ENCODE peak calls at places on chromosomes 4 and X, in six cellular contexts. S is GM12864, U is pancreas, N is AG04450, G is astrocyte of the cerebellum, Y is sigmoid colon. M is an unnamed sample.
A peak's percentile ranks its signal among the peaks of the same experiment; 100 is the strongest.

GRCh38 chr4:22508376-22508775 is 7.5 kb downstream of the ADGRA3 start:
- DNase-seq in N (no peak), Y (no peak), G (no peak), U (no peak), S (no peak), M (no peak)

GRCh38 chrX:29487214-29487613 is 728.1 kb upstream of the MAGEB2 start:
- DNase-seq in S (no peak), Y (no peak), N (no peak), U (no peak), G (no peak), M (no peak)

GRCh38 chrX:131907488-131908314 is 115.4 kb upstream of the STK26 start:
- DNase-seq in S (no peak), N (no peak), Y (no peak), G (no peak), U (no peak), M (no peak)

GRCh38 chr4:84530449-84530848 is 31.4 kb upstream of the NKX6-1 start:
- DNase-seq in S (no peak), N (no peak), G (no peak), Y (no peak), U (no peak), M (no peak)

GRCh38 chr4:8152090-8152864 is 6.3 kb downstream of the ABLIM2 start:
- DNase-seq in S (no peak), G (no peak), Y (no peak), N (no peak), U (no peak), M (no peak)

GRCh38 chr4:19850909-19851308 is 400.8 kb upstream of the SLIT2 start:
- DNase-seq in Y (no peak), G (peak; percentile 86), U (no peak), N (peak; percentile 52), S (no peak), M (no peak)

GRCh38 chr4:128130621-128131020 is 69.5 kb downstream of the LARP1B start:
- DNase-seq in S (no peak), G (peak; percentile 53), U (no peak), Y (no peak), N (no peak), M (no peak)

GRCh38 chrX:130120321-130120731 is 10.0 kb upstream of the ELF4 start:
- DNase-seq in S (no peak), U (no peak), G (no peak), N (no peak), Y (no peak), M (no peak)

GRCh38 chrX:84160736-84161135 is 27.3 kb downstream of the RPS6KA6 start:
- DNase-seq in N (no peak), Y (no peak), G (no peak), U (no peak), S (no peak), M (no peak)

GRCh38 chrX:86604620-86605019 is 456.4 kb downstream of the DACH2 start:
- DNase-seq in Y (no peak), U (no peak), S (no peak), G (no peak), N (no peak), M (no peak)

GRCh38 chr4:145909773-145910172 is 28.9 kb downstream of the ZNF827 start:
- DNase-seq in N (no peak), Y (no peak), U (peak; percentile 10), G (no peak), S (no peak), M (peak; percentile 46)

GRCh38 chr4:139595989-139596679 is 40.1 kb upstream of the SETD7 start:
- DNase-seq in Y (peak; percentile 71), G (no peak), N (no peak), S (no peak), U (no peak), M (no peak)

GRCh38 chr4:141246243-141246642 is 25.5 kb downstream of the ZNF330 start:
- DNase-seq in U (no peak), G (peak; percentile 43), Y (no peak), S (no peak), N (peak; percentile 34), M (no peak)

GRCh38 chr4:5711479-5712184 is 631 bp downstream of the EVC start:
- DNase-seq in U (no peak), G (no peak), N (no peak), S (no peak), Y (peak; percentile 77), M (no peak)

GRCh38 chrX:150680974-150681373 is 12.2 kb upstream of the MTMR1 start:
- DNase-seq in G (peak; percentile 9), Y (no peak), S (no peak), N (no peak), U (peak; percentile 15), M (no peak)

GRCh38 chrX:17035111-17035510 is 88.7 kb downstream of the REPS2 start:
- DNase-seq in G (no peak), U (no peak), N (no peak), S (no peak), Y (no peak), M (no peak)

GRCh38 chr4:38935391-38936073 is 67.9 kb downstream of the FAM114A1 start:
- DNase-seq in S (no peak), N (no peak), G (no peak), U (no peak), Y (no peak), M (no peak)

GRCh38 chr4:4619821-4620220 is 78.0 kb upstream of the STX18 start:
- DNase-seq in G (no peak), Y (no peak), U (no peak), S (no peak), N (no peak), M (no peak)

GRCh38 chrX:100819837-100820666 is at the start of gene CSTF2:
- DNase-seq in N (peak; percentile 49), G (peak; percentile 47), S (peak; percentile 65), U (peak; percentile 69), Y (peak; percentile 88), M (peak; percentile 64)

DNA sequence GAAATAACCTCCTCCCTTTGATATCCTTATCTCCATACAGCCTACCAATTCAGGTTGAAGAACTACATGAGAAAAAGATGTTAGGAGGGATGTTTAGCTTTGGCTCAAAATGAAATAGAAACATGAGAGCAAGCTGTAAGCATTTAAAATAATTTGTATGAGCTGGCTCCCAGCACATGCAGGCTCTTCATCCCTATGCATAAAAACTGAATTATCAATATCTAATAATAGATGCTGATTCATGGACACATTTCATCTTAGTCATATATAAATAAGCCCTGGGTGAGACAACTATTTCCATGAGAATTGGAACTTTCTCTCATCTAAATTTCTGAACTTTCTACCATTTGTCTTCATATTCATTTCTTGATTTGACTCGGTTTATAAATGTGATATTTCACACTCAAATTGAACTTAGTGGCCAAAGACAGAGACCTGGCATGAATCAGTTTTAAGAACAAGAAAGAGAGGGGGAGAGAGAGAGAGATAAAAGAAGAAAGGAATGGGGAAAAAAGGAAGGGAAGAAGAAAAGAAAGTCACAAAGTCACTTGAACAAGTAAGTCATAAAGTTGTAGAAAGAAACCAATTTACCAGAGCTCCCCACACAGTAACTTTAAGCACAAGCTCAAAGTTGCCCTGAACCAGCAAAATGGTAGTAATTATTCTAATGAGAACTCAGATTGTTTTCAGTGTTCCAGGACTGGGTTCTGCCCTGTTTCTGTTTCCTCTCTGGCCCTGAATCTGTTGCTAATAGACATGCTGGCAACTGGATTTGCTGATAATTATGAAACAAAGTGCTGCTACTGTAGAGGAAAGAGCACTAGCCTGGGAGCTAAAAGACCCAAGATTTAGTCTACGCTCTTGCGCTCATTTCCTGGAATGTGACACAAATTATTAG is 48.8 kb upstream of the GPR174 start:
- DNase-seq in U (no peak), Y (no peak), S (no peak), G (no peak), N (no peak), M (no peak)
- H3K4me3 ChIP-seq in U (no peak overlapping the region), Y (no peak overlapping the region), S (no peak overlapping the region), G (no peak overlapping the region), N (no peak overlapping the region), M (no peak overlapping the region)

GRCh38 chrX:10098235-10098819 is 58.4 kb upstream of the CLCN4 start:
- DNase-seq in G (no peak), N (no peak), Y (no peak), S (peak; percentile 38), U (no peak), M (no peak)
- H3K4me3 ChIP-seq in G (no peak overlapping the region), N (no peak overlapping the region), Y (no peak overlapping the region), S (peak overlapping the region; percentile 25), U (no peak overlapping the region), M (no peak overlapping the region)

DNA sequence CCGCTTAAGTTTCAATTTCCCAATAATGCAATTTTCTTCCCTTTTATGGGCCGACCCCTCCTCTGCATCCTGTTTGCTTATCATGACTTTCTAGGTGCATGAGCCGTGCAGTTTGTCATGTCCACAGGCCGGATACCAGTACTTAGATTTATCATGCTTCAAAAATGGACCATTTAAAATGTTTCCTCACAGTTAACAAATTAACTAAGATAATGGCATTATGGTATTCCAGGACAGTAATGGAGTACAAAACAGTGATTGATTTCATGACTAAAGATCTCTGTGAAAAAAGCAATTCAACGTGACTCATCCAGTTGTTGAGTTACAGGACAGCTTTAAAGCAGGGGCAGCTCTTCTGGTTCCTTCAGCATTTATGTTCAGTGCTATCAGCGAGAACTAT is 23.0 kb downstream of the SNX25 start:
- DNase-seq in S (no peak), Y (no peak), N (no peak), U (no peak), G (no peak), M (no peak)
- H3K4me3 ChIP-seq in S (no peak overlapping the region), Y (no peak overlapping the region), N (no peak overlapping the region), U (no peak overlapping the region), G (no peak overlapping the region), M (no peak overlapping the region)

GRCh38 chrX:155069414-155069813 is 1.5 kb downstream of the CMC4 start:
- DNase-seq in S (no peak), Y (no peak), N (no peak), G (no peak), U (no peak), M (no peak)
- H3K4me3 ChIP-seq in S (peak overlapping the region; percentile 59), Y (no peak overlapping the region), N (peak overlapping the region; percentile 62), G (no peak overlapping the region), U (peak overlapping the region; percentile 51), M (no peak overlapping the region)

GRCh38 chr4:42513748-42514490 is 116.6 kb downstream of the SHISA3 start:
- DNase-seq in G (no peak), U (no peak), Y (no peak), S (no peak), N (no peak), M (no peak)

GRCh38 chr4:42523066-42523718 is 125.9 kb downstream of the SHISA3 start:
- DNase-seq in S (no peak), G (no peak), U (no peak), N (no peak), Y (no peak), M (no peak)

GRCh38 chr4:42515156-42515884 is 118.0 kb downstream of the SHISA3 start:
- DNase-seq in U (no peak), N (no peak), Y (no peak), S (peak; percentile 7), G (peak; percentile 31), M (no peak)

DNA sequence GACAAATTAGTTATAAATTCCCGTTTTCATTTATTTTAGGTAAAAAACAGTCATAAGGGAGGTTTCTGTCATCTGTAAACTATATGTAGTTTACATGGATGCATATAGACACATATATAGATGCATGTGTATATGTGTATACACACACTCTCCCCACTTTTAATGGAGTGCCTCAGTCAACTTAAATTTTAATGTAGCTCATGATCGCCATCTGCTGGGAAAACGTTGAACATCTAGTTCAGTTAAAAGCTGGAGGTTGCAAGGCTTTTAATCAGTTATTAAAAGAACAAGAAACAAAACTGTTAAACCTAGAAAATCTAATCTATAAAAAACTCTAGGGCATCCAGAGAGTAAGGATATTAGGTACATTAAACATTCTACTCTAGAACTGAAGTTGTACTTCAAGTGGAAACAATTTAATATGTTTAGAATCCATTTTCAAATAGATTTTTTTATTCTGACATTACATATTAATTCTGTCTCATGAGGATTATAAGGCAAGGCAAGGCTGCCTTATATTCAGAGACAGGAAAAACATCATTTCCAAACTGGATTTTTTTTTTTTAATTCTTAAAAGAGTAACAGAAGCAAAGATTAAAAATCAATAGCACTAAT is 122.6 kb downstream of the SHISA3 start:
- DNase-seq in S (peak; percentile 29), Y (no peak), G (peak; percentile 34), N (peak; percentile 7), U (peak; percentile 9), M (peak; percentile 43)
- H3K4me3 ChIP-seq in S (no peak overlapping the region), Y (no peak overlapping the region), G (no peak overlapping the region), N (no peak overlapping the region), U (no peak overlapping the region), M (no peak overlapping the region)